ENCODE peak calls at places on chromosomes 11 and 22, in seven cellular contexts. T, V, A, G, Y, K and S are unnamed samples.

GRCh38 chr11:13667795-13668101 is 720 bp upstream of the FAR1 start:
- DNase-seq in Y (no peak), T (no peak), G (no peak), V (no peak), K (no peak), A (no peak), S (no peak)

GRCh38 chr11:59221438-59221837 is 8.7 kb upstream of the MPEG1 start:
- DNase-seq in V (peak), Y (no peak), A (no peak), K (no peak), T (no peak), G (no peak), S (no peak)

GRCh38 chr22:34333285-34333684 is 413.0 kb upstream of the LARGE1 start:
- DNase-seq in V (no peak), K (no peak), G (no peak), T (peak), Y (no peak), A (no peak), S (no peak)

GRCh38 chr11:16883179-16883578 is 131.0 kb downstream of the PLEKHA7 start:
- DNase-seq in G (peak), T (no peak), Y (no peak), V (no peak), K (no peak), A (no peak), S (no peak)

GRCh38 chr11:114291381-114291780 is 4.8 kb upstream of the NNMT start:
- DNase-seq in G (no peak), K (no peak), V (peak), A (no peak), T (no peak), Y (no peak), S (no peak)

GRCh38 chr11:75182652-75183051 is 31.7 kb downstream of the SLCO2B1 start:
- DNase-seq in K (no peak), V (no peak), T (no peak), Y (no peak), A (no peak), G (no peak), S (no peak)

GRCh38 chr22:48404004-48404403 is 1423.7 kb downstream of the BRD1 start:
- DNase-seq in A (no peak), T (no peak), V (peak), K (no peak), G (no peak), Y (no peak), S (no peak)

GRCh38 chr11:86738615-86739014 is 61.7 kb upstream of the PRSS23 start:
- DNase-seq in V (no peak), A (no peak), G (no peak), T (no peak), Y (no peak), K (no peak), S (no peak)

GRCh38 chr11:16117989-16118810 is 238.1 kb downstream of the SOX6 start:
- DNase-seq in V (no peak), K (no peak), T (no peak), Y (no peak), G (no peak), A (no peak), S (no peak)

GRCh38 chr22:36330127-36330526 is 57.6 kb downstream of the MYH9 start:
- DNase-seq in K (no peak), G (no peak), T (no peak), A (no peak), Y (no peak), V (no peak), S (no peak)

GRCh38 chr11:34655335-34656008 is 34.6 kb downstream of the EHF start:
- DNase-seq in Y (no peak), A (no peak), V (peak), T (no peak), K (no peak), G (no peak), S (no peak)

GRCh38 chr22:48185656-48186055 is 1423.2 kb downstream of the TBC1D22A start:
- DNase-seq in K (no peak), A (no peak), T (no peak), Y (no peak), V (no peak), G (no peak), S (no peak)

GRCh38 chr11:9574556-9574805 is 1.0 kb downstream of the WEE1 start:
- DNase-seq in A (peak), T (peak), K (peak), V (no peak), G (no peak), Y (no peak), S (no peak)

GRCh38 chr11:19633276-19633675 is 79.4 kb upstream of the NAV2 start:
- DNase-seq in Y (no peak), K (no peak), T (no peak), V (peak), G (no peak), A (no peak), S (no peak)

GRCh38 chr11:43987384-43988039 is 45.1 kb downstream of the C11orf96 start:
- DNase-seq in K (no peak), G (no peak), V (peak), Y (no peak), T (no peak), A (peak), S (no peak)

GRCh38 chr11:43723617-43724016 is 43.1 kb downstream of the HSD17B12 start:
- DNase-seq in G (no peak), V (no peak), T (no peak), K (no peak), A (no peak), Y (no peak), S (no peak)

GRCh38 chr22:24405631-24406321 is 21.6 kb upstream of the ADORA2A start:
- DNase-seq in G (no peak), K (no peak), T (no peak), A (no peak), Y (no peak), V (no peak), S (no peak)

GRCh38 chr22:36295247-36295646 is 42.3 kb downstream of the APOL1 start:
- DNase-seq in G (no peak), T (no peak), Y (no peak), A (no peak), K (no peak), V (no peak), S (no peak)

GRCh38 chr22:25478111-25478510 is 86.4 kb upstream of the GRK3 start:
- DNase-seq in T (no peak), V (no peak), Y (no peak), A (no peak), K (no peak), G (no peak), S (no peak)

GRCh38 chr11:111627591-111627990 is 25.3 kb downstream of the SIK2 start:
- DNase-seq in T (no peak), V (no peak), G (no peak), A (no peak), Y (no peak), K (no peak), S (no peak)